ENCODE peak calls at places on chromosomes 1 and 21, in seven cellular contexts. One of them, this sample, is unnamed.

GRCh38 chr1:59885160-59885832 is 41.3 kb downstream of the CYP2J2 start:
- DNase-seq in GM12878: no peak
- DNase-seq in H1: no peak
- DNase-seq in HepG2: no peak
- DNase-seq in SK-N-SH: no peak
- DNase-seq in K562: no peak
- DNase-seq in HCT116: no peak
- DNase-seq in this sample: no peak

GRCh38 chr1:246142320-246142893 is 364.7 kb downstream of the SMYD3 start:
- DNase-seq in K562: peak
- DNase-seq in HCT116: peak
- DNase-seq in H1: no peak
- DNase-seq in HepG2: no peak
- DNase-seq in SK-N-SH: no peak
- DNase-seq in GM12878: no peak
- DNase-seq in this sample: no peak

GRCh38 chr21:27519357-27519756 is 552.5 kb upstream of the ADAMTS5 start:
- DNase-seq in K562: no peak
- DNase-seq in H1: no peak
- DNase-seq in HepG2: no peak
- DNase-seq in HCT116: no peak
- DNase-seq in GM12878: no peak
- DNase-seq in SK-N-SH: no peak
- DNase-seq in this sample: no peak

GRCh38 chr1:150615346-150616201 is 13.8 kb downstream of the ENSA start:
- DNase-seq in H1: no peak
- DNase-seq in GM12878: no peak
- DNase-seq in SK-N-SH: no peak
- DNase-seq in HepG2: no peak
- DNase-seq in HCT116: no peak
- DNase-seq in K562: peak
- DNase-seq in this sample: no peak

GRCh38 chr1:190858140-190858539 is 380.5 kb upstream of the BRINP3 start:
- DNase-seq in K562: no peak
- DNase-seq in SK-N-SH: no peak
- DNase-seq in GM12878: no peak
- DNase-seq in HepG2: no peak
- DNase-seq in HCT116: no peak
- DNase-seq in H1: no peak
- DNase-seq in this sample: no peak

GRCh38 chr1:37028981-37029617 is 5.2 kb downstream of the GRIK3 start:
- DNase-seq in SK-N-SH: peak
- DNase-seq in HCT116: no peak
- DNase-seq in K562: peak
- DNase-seq in H1: peak
- DNase-seq in GM12878: peak
- DNase-seq in HepG2: no peak
- DNase-seq in this sample: no peak

GRCh38 chr1:59692591-59692990 is 122.2 kb upstream of the HOOK1 start:
- DNase-seq in SK-N-SH: peak
- DNase-seq in HCT116: no peak
- DNase-seq in HepG2: no peak
- DNase-seq in H1: no peak
- DNase-seq in K562: no peak
- DNase-seq in GM12878: no peak
- DNase-seq in this sample: no peak

GRCh38 chr1:246580497-246581047 is 14.3 kb downstream of the CNST start:
- DNase-seq in GM12878: no peak
- DNase-seq in HepG2: no peak
- DNase-seq in H1: no peak
- DNase-seq in HCT116: no peak
- DNase-seq in SK-N-SH: no peak
- DNase-seq in K562: no peak
- DNase-seq in this sample: no peak

GRCh38 chr1:78834201-78834741 is 172.3 kb downstream of the ADGRL4 start:
- DNase-seq in K562: no peak
- DNase-seq in SK-N-SH: no peak
- DNase-seq in H1: no peak
- DNase-seq in HCT116: no peak
- DNase-seq in GM12878: no peak
- DNase-seq in HepG2: no peak
- DNase-seq in this sample: no peak

GRCh38 chr1:20727746-20728316 is 4.7 kb downstream of the SH2D5 start:
- DNase-seq in HepG2: no peak
- DNase-seq in K562: peak
- DNase-seq in GM12878: no peak
- DNase-seq in H1: no peak
- DNase-seq in HCT116: no peak
- DNase-seq in SK-N-SH: peak
- DNase-seq in this sample: no peak

GRCh38 chr1:42756956-42757891 is 9.6 kb downstream of the P3H1 start:
- DNase-seq in H1: no peak
- DNase-seq in HepG2: peak
- DNase-seq in HCT116: peak
- DNase-seq in K562: peak
- DNase-seq in GM12878: no peak
- DNase-seq in SK-N-SH: peak
- DNase-seq in this sample: peak

GRCh38 chr1:157137051-157137772 is 983 bp downstream of the ETV3 start:
- DNase-seq in SK-N-SH: peak
- DNase-seq in GM12878: no peak
- DNase-seq in H1: no peak
- DNase-seq in K562: peak
- DNase-seq in HepG2: no peak
- DNase-seq in HCT116: no peak
- DNase-seq in this sample: peak

GRCh38 chr1:29563571-29563970 is 327.2 kb downstream of the PTPRU start:
- DNase-seq in GM12878: no peak
- DNase-seq in SK-N-SH: no peak
- DNase-seq in HCT116: no peak
- DNase-seq in K562: peak
- DNase-seq in H1: no peak
- DNase-seq in HepG2: no peak
- DNase-seq in this sample: no peak

DNA sequence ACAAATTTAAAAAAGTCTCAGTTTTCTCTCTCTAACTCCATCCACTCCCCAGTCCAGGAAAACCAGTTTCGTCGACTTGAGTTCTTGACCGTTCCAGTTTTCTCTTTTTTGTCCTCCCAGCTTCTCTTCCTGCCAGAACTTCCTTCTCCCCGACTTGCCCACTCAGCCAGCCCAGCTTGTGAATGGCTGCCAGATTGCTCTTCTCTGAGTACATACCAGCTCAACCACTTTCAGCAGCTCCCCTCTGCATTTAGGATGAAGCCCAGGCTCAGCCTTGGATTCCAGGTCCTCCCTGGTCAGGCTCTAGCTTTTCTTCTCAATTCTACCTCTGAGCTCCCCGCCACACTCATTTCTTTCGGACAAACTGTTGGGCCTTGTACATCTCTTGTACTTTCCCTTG is 1.4 kb downstream of the DIO1 start:
- DNase-seq in H1: no peak
- DNase-seq in GM12878: no peak
- DNase-seq in SK-N-SH: no peak
- DNase-seq in HepG2: no peak
- DNase-seq in HCT116: no peak
- DNase-seq in K562: no peak
- DNase-seq in this sample: no peak
- TF ChIP-seq JUND in H1: no peak
- TF ChIP-seq JUND in GM12878: no peak
- TF ChIP-seq JUND in SK-N-SH: no peak
- TF ChIP-seq JUND in HepG2: no peak
- TF ChIP-seq JUND in HCT116: no peak
- TF ChIP-seq JUND in K562: no peak
- TF ChIP-seq JUND in this sample: no peak

GRCh38 chr1:38451541-38451993 is 405.0 kb upstream of the POU3F1 start:
- DNase-seq in HCT116: no peak
- DNase-seq in K562: peak
- DNase-seq in HepG2: no peak
- DNase-seq in H1: no peak
- DNase-seq in GM12878: no peak
- DNase-seq in SK-N-SH: no peak
- DNase-seq in this sample: no peak
- TF ChIP-seq JUND in HCT116: no peak
- TF ChIP-seq JUND in K562: peak
- TF ChIP-seq JUND in HepG2: no peak
- TF ChIP-seq JUND in H1: peak
- TF ChIP-seq JUND in GM12878: no peak
- TF ChIP-seq JUND in SK-N-SH: no peak
- TF ChIP-seq JUND in this sample: no peak

GRCh38 chr1:17610085-17610484 is 70.6 kb downstream of the ARHGEF10L start:
- DNase-seq in H1: no peak
- DNase-seq in SK-N-SH: no peak
- DNase-seq in HepG2: no peak
- DNase-seq in HCT116: no peak
- DNase-seq in GM12878: no peak
- DNase-seq in K562: no peak
- DNase-seq in this sample: no peak

GRCh38 chr1:17609529-17609928 is 70.0 kb downstream of the ARHGEF10L start:
- DNase-seq in HepG2: no peak
- DNase-seq in GM12878: no peak
- DNase-seq in H1: no peak
- DNase-seq in K562: no peak
- DNase-seq in HCT116: no peak
- DNase-seq in SK-N-SH: no peak
- DNase-seq in this sample: no peak

GRCh38 chr1:17612831-17613230 is 73.3 kb downstream of the ARHGEF10L start:
- DNase-seq in HepG2: no peak
- DNase-seq in SK-N-SH: no peak
- DNase-seq in HCT116: no peak
- DNase-seq in K562: peak
- DNase-seq in GM12878: no peak
- DNase-seq in H1: no peak
- DNase-seq in this sample: no peak

GRCh38 chr1:17611991-17612390 is 72.5 kb downstream of the ARHGEF10L start:
- DNase-seq in HCT116: no peak
- DNase-seq in SK-N-SH: no peak
- DNase-seq in H1: no peak
- DNase-seq in GM12878: no peak
- DNase-seq in HepG2: no peak
- DNase-seq in K562: no peak
- DNase-seq in this sample: peak

GRCh38 chr1:17610713-17611112 is 71.2 kb downstream of the ARHGEF10L start:
- DNase-seq in HCT116: no peak
- DNase-seq in GM12878: no peak
- DNase-seq in H1: no peak
- DNase-seq in SK-N-SH: no peak
- DNase-seq in K562: no peak
- DNase-seq in HepG2: no peak
- DNase-seq in this sample: no peak
- TF ChIP-seq JUND in HCT116: no peak
- TF ChIP-seq JUND in GM12878: no peak
- TF ChIP-seq JUND in H1: no peak
- TF ChIP-seq JUND in SK-N-SH: no peak
- TF ChIP-seq JUND in K562: no peak
- TF ChIP-seq JUND in HepG2: no peak
- TF ChIP-seq JUND in this sample: no peak

DNA sequence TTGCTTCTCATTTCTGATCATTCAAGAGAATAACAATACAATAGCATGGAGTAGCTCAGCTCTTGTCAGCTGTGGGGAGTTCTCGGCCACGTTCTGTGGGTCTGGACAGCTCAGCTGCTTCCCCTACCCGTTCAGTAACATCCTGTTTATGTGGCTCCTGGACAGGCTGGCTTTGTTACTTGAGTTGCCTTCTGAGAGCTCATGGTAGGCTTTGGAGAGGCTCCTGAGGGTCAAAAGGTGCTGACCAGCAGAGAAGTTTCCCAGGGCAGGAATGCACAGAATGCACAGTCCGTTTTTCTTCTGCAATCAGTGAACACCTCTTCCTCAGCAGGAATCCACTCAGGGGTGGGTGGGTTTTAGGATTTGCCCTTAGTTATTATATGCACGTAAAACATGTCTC is 36.0 kb downstream of the KAZN start:
- DNase-seq in HCT116: no peak
- DNase-seq in K562: no peak
- DNase-seq in SK-N-SH: no peak
- DNase-seq in H1: no peak
- DNase-seq in GM12878: no peak
- DNase-seq in HepG2: no peak
- DNase-seq in this sample: no peak
- TF ChIP-seq JUND in HCT116: no peak
- TF ChIP-seq JUND in K562: no peak
- TF ChIP-seq JUND in SK-N-SH: no peak
- TF ChIP-seq JUND in H1: no peak
- TF ChIP-seq JUND in GM12878: no peak
- TF ChIP-seq JUND in HepG2: no peak
- TF ChIP-seq JUND in this sample: no peak

DNA sequence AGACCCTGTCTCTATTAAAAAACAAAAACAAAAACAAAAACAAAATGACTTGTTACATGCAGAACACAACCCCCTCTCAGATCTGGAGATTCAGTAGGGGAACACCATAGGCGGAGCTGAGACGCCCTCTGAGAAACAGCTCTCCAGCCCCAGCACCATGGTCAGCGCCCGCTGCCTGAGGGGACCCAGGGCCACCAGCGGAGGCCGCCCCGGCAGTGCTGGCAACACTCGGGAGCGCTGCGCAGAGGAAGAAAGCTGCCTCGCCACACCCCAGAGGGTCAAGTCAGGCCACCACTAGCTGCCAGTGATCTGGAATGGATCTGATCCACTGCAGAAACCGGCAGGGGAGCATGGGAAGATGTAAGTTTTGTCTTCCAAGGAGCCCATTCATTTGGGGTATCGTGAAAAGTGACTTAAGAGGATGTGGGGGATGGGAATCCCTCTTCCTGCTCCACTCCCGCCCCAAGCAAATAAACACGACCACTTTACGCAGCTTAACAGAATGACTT is 3.1 kb downstream of the ACTA1 start:
- DNase-seq in K562: peak
- DNase-seq in GM12878: no peak
- DNase-seq in SK-N-SH: no peak
- DNase-seq in HCT116: no peak
- DNase-seq in H1: peak
- DNase-seq in HepG2: no peak
- DNase-seq in this sample: no peak
- TF ChIP-seq JUND in K562: no peak
- TF ChIP-seq JUND in GM12878: no peak
- TF ChIP-seq JUND in SK-N-SH: no peak
- TF ChIP-seq JUND in HCT116: no peak
- TF ChIP-seq JUND in H1: no peak
- TF ChIP-seq JUND in HepG2: no peak
- TF ChIP-seq JUND in this sample: no peak

GRCh38 chr1:101317590-101317989 is 80.8 kb downstream of the S1PR1 start:
- DNase-seq in HepG2: no peak
- DNase-seq in K562: peak
- DNase-seq in H1: no peak
- DNase-seq in GM12878: no peak
- DNase-seq in HCT116: no peak
- DNase-seq in SK-N-SH: no peak
- DNase-seq in this sample: no peak

GRCh38 chr1:101323530-101323929 is 86.7 kb downstream of the S1PR1 start:
- DNase-seq in GM12878: no peak
- DNase-seq in H1: no peak
- DNase-seq in HCT116: no peak
- DNase-seq in K562: no peak
- DNase-seq in HepG2: no peak
- DNase-seq in SK-N-SH: no peak
- DNase-seq in this sample: no peak
- TF ChIP-seq JUND in GM12878: no peak
- TF ChIP-seq JUND in H1: no peak
- TF ChIP-seq JUND in HCT116: no peak
- TF ChIP-seq JUND in K562: no peak
- TF ChIP-seq JUND in HepG2: no peak
- TF ChIP-seq JUND in SK-N-SH: no peak
- TF ChIP-seq JUND in this sample: no peak